ENCODE peak calls at places on chromosome 6, in nine cellular contexts. H is T-helper 9 cell; D is cerebellum; B is T-helper 2 cell; R is MV-4-11; M is fibroblast of the aortic adventitia; C is neuronal stem cell; J is neural crest cell; U is naive thymus-derived CD8-positive, alpha-beta T cell. O is an unnamed sample.

GRCh38 chr6:119454694-119455093 is 105.1 kb upstream of the MAN1A1 start:
- DNase-seq in R (peak), C (no peak), H (no peak), M (peak), U (no peak), D (no peak), B (no peak), J (no peak), O (peak)

GRCh38 chr6:143507358-143508145 is 4.0 kb downstream of the FUCA2 start:
- DNase-seq in R (no peak), U (no peak), B (no peak), J (no peak), H (no peak), C (no peak), D (no peak), M (no peak), O (no peak)

GRCh38 chr6:109579361-109579760 is 96.3 kb upstream of the ZBTB24 start:
- DNase-seq in M (peak), D (no peak), C (no peak), R (peak), U (no peak), J (no peak), B (no peak), H (no peak), O (no peak)

GRCh38 chr6:25788305-25788922 is 33.9 kb downstream of the SLC17A4 start:
- DNase-seq in B (peak), J (no peak), R (peak), C (no peak), H (peak), M (peak), D (no peak), U (no peak), O (peak)

GRCh38 chr6:44059359-44060342 is 67.6 kb downstream of the MRPL14 start:
- DNase-seq in U (no peak), B (no peak), C (no peak), M (peak), D (no peak), J (no peak), R (no peak), H (no peak), O (no peak)

GRCh38 chr6:155248021-155249001 is 15.5 kb upstream of the CLDN20 start:
- DNase-seq in M (peak), R (no peak), H (no peak), J (peak), B (peak), U (no peak), D (peak), C (peak), O (peak)

GRCh38 chr6:11439017-11439420 is 98.5 kb upstream of the TMEM170B start:
- DNase-seq in U (no peak), B (no peak), D (no peak), H (no peak), C (no peak), J (no peak), R (peak), M (peak), O (peak)

GRCh38 chr6:34273242-34273805 is 24.5 kb upstream of the SMIM29 start:
- DNase-seq in R (peak), U (no peak), M (peak), H (no peak), J (no peak), C (no peak), D (no peak), B (no peak), O (peak)

GRCh38 chr6:90811596-90812226 is 224.8 kb upstream of the MAP3K7 start:
- DNase-seq in B (no peak), D (no peak), M (no peak), H (no peak), U (no peak), J (no peak), R (no peak), C (no peak), O (no peak)

GRCh38 chr6:30234361-30234760 is 21.2 kb upstream of the TRIM26 start:
- DNase-seq in H (no peak), U (no peak), R (peak), C (no peak), M (peak), J (no peak), B (no peak), D (no peak), O (no peak)

O was measured in dermis blood vessel endothelial cell.